ENCODE peak calls at places on chromosome 16, in five cellular contexts. J is lower lobe of right lung; Y is fibroblast of lung; K is CD8-positive, alpha-beta T cell; X is substantia nigra. S is an unnamed sample.

GRCh38 chr16:51374346-51374745 is 223.3 kb upstream of the SALL1 start:
- DNase-seq in J (no peak), X (no peak), Y (peak), K (no peak), S (no peak)

GRCh38 chr16:53156516-53156915 is 101.7 kb downstream of the CHD9 start:
- DNase-seq in K (no peak), J (no peak), X (no peak), Y (peak), S (no peak)

GRCh38 chr16:88468289-88469129 is 15.4 kb downstream of the ZFPM1 start:
- DNase-seq in K (no peak), X (no peak), J (no peak), Y (no peak), S (no peak)

GRCh38 chr16:83110221-83110768 is 483.5 kb downstream of the CDH13 start:
- DNase-seq in K (no peak), Y (no peak), X (no peak), J (no peak), S (no peak)

GRCh38 chr16:48194828-48195566 is 39.2 kb upstream of the ABCC12 start:
- DNase-seq in K (no peak), X (no peak), Y (peak), J (no peak), S (no peak)

GRCh38 chr16:75996491-75996890 is 270.2 kb upstream of the CPHXL start:
- DNase-seq in K (no peak), J (no peak), X (no peak), Y (no peak), S (peak)

GRCh38 chr16:15704545-15704987 is 54.5 kb downstream of the NDE1 start:
- DNase-seq in Y (peak), X (peak), K (peak), J (peak), S (peak)

GRCh38 chr16:28912558-28912957 is 12.5 kb downstream of the RABEP2 start:
- DNase-seq in K (no peak), J (no peak), X (no peak), Y (no peak), S (no peak)

GRCh38 chr16:87471278-87472141 is 21.3 kb downstream of the ZCCHC14 start:
- DNase-seq in X (no peak), J (no peak), K (no peak), Y (no peak), S (no peak)

GRCh38 chr16:23999663-24000062 is 163.9 kb downstream of the PRKCB start:
- DNase-seq in J (no peak), Y (no peak), X (no peak), K (no peak), S (no peak)

GRCh38 chr16:35798885-35799426 is 2339.5 kb downstream of the TP53TG3F start:
- DNase-seq in K (no peak), J (no peak), X (no peak), Y (no peak), S (no peak)

GRCh38 chr16:50683689-50684374 is 2.7 kb upstream of the SNX20 start:
- DNase-seq in K (peak), Y (no peak), X (no peak), J (no peak), S (no peak)

GRCh38 chr16:85349413-85350145 is 237.3 kb upstream of the CIBAR2 start:
- DNase-seq in K (no peak), Y (no peak), J (no peak), X (no peak), S (no peak)

GRCh38 chr16:67372664-67373063 is 20.6 kb downstream of the TPPP3 start:
- DNase-seq in Y (peak), K (no peak), J (no peak), X (no peak), S (no peak)

GRCh38 chr16:77077523-77077922 is 113.5 kb upstream of the MON1B start:
- DNase-seq in Y (no peak), X (no peak), K (no peak), J (no peak), S (no peak)

GRCh38 chr16:286491-287297 is 3.7 kb downstream of the PDIA2 start:
- DNase-seq in X (no peak), K (no peak), Y (no peak), J (no peak), S (no peak)

GRCh38 chr16:58471209-58471975 is 28.6 kb upstream of the NDRG4 start:
- DNase-seq in J (no peak), K (no peak), X (no peak), Y (no peak), S (no peak)

GRCh38 chr16:31215287-31216115 is 1.4 kb downstream of the PYDC1 start:
- DNase-seq in Y (peak), X (no peak), J (peak), K (no peak), S (peak)

GRCh38 chr16:17965131-17965530 is 371.4 kb downstream of the NPIPA8 start:
- DNase-seq in Y (no peak), X (no peak), K (no peak), J (no peak), S (no peak)

GRCh38 chr16:5905935-5906334 is 808.3 kb upstream of the EEF2KMT start:
- DNase-seq in X (no peak), J (no peak), K (no peak), Y (peak), S (no peak)

GRCh38 chr16:53779186-53779585 is 75.2 kb downstream of the FTO start:
- DNase-seq in K (no peak), Y (no peak), J (no peak), X (no peak), S (no peak)

GRCh38 chr16:69847643-69848042 is 85.5 kb downstream of the WWP2 start:
- DNase-seq in Y (no peak), X (no peak), K (no peak), J (no peak), S (no peak)
- H3K27ac ChIP-seq in Y (no peak), X (no peak), K (no peak), J (no peak), S (peak)

GRCh38 chr16:89562027-89562599 is 1.6 kb downstream of the RPL13 start:
- DNase-seq in X (no peak), J (no peak), Y (no peak), K (no peak), S (no peak)

GRCh38 chr16:89560413-89561194 is at the start of gene RPL13:
- DNase-seq in J (peak), Y (peak), K (peak), X (peak), S (peak)

GRCh38 chr16:89563639-89564392 is 3.3 kb downstream of the RPL13 start:
- DNase-seq in J (no peak), K (no peak), X (no peak), Y (no peak), S (no peak)

GRCh38 chr16:89562939-89563338 is 2.5 kb downstream of the RPL13 start:
- DNase-seq in X (no peak), Y (no peak), J (no peak), K (no peak), S (no peak)

GRCh38 chr16:89561195-89562026 is 929 bp downstream of the RPL13 start:
- DNase-seq in Y (no peak), K (no peak), X (no peak), J (no peak), S (no peak)
- H3K27ac ChIP-seq in Y (peak), K (peak), X (peak), J (peak), S (peak)

GRCh38 chr16:57264950-57265371 is 19.5 kb downstream of the PLLP start:
- DNase-seq in X (no peak), K (no peak), Y (no peak), J (peak), S (no peak)
- H3K27ac ChIP-seq in X (peak), K (peak), Y (no peak), J (peak), S (no peak)

DNA sequence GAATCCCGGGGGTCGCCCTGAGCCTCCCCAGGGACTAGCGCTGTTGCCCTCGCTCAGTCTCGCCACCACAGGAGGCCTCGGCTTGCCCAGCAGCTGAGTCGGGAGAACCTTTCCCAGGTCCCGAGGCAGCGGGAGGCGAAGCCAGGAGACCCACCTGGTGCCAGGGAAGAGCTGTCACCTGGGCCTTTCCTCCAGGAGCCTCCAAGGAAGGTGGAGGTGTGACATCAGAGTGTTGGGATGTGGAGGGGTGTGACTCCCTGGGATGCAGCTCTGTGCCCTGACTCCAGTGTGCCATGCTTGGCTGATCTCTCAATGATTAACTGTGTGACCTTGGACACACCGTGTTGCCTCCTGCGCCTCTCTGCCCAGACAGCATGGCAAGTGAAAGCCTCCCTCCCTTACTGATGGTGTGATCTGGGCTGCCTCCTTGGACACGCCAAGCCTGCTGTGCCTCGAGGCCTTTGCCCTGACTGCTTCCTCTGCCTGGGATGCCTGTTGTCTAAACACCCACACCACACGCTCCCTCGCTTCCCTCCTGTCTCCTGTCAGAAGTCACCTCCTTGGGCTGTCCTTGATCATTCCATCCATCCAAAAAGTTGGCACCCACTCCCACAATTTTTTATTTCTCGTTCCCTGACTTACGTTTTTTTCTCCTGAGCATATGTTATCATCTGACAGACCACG is 88.0 kb downstream of the CMIP start:
- DNase-seq in X (no peak), Y (no peak), J (peak), K (no peak), S (no peak)
- H3K27ac ChIP-seq in X (no peak), Y (no peak), J (no peak), K (no peak), S (no peak)